ENCODE peak calls at places on chromosomes 11 and 22, in nine cellular contexts. One of them, this sample, is unnamed.

GRCh38 chr11:43518407-43519165 is 159.9 kb downstream of the TTC17 start:
- DNase-seq in GM10248: no peak
- DNase-seq in nucleus accumbens: peak; percentile 6
- DNase-seq in epithelial cell of prostate: no peak
- DNase-seq in ascending aorta: no peak
- DNase-seq in globus pallidus: no peak
- DNase-seq in neuronal stem cell: no peak
- DNase-seq in GM04504: no peak
- DNase-seq in GM06990: no peak
- DNase-seq in this sample: no peak

GRCh38 chr22:44181033-44181911 is 547 bp downstream of the PARVG start:
- DNase-seq in epithelial cell of prostate: no peak
- DNase-seq in globus pallidus: no peak
- DNase-seq in GM04504: no peak
- DNase-seq in nucleus accumbens: peak; percentile 2
- DNase-seq in ascending aorta: no peak
- DNase-seq in neuronal stem cell: no peak
- DNase-seq in GM06990: peak; percentile 67
- DNase-seq in GM10248: peak; percentile 62
- DNase-seq in this sample: no peak

GRCh38 chr22:19772422-19772672 is 11.8 kb downstream of the TBX1 start:
- DNase-seq in ascending aorta: no peak
- DNase-seq in globus pallidus: no peak
- DNase-seq in GM04504: no peak
- DNase-seq in nucleus accumbens: no peak
- DNase-seq in GM10248: no peak
- DNase-seq in epithelial cell of prostate: no peak
- DNase-seq in neuronal stem cell: no peak
- DNase-seq in GM06990: no peak
- DNase-seq in this sample: no peak

GRCh38 chr22:25131198-25131887 is 68.3 kb upstream of the CRYBB3 start:
- DNase-seq in epithelial cell of prostate: no peak
- DNase-seq in GM10248: no peak
- DNase-seq in globus pallidus: no peak
- DNase-seq in GM04504: no peak
- DNase-seq in ascending aorta: no peak
- DNase-seq in neuronal stem cell: no peak
- DNase-seq in nucleus accumbens: no peak
- DNase-seq in GM06990: no peak
- DNase-seq in this sample: no peak

GRCh38 chr11:45031912-45032519 is 81.3 kb upstream of the TP53I11 start:
- DNase-seq in neuronal stem cell: no peak
- DNase-seq in GM10248: peak; percentile 63
- DNase-seq in ascending aorta: peak; percentile 43
- DNase-seq in nucleus accumbens: no peak
- DNase-seq in GM06990: peak; percentile 40
- DNase-seq in epithelial cell of prostate: no peak
- DNase-seq in globus pallidus: no peak
- DNase-seq in GM04504: no peak
- DNase-seq in this sample: no peak

GRCh38 chr11:134228625-134229024 is 4.2 kb downstream of the VPS26B start:
- DNase-seq in GM06990: peak; percentile 41
- DNase-seq in GM04504: peak; percentile 75
- DNase-seq in epithelial cell of prostate: no peak
- DNase-seq in neuronal stem cell: no peak
- DNase-seq in globus pallidus: no peak
- DNase-seq in GM10248: peak; percentile 71
- DNase-seq in ascending aorta: no peak
- DNase-seq in nucleus accumbens: no peak
- DNase-seq in this sample: no peak

GRCh38 chr11:25351091-25351803 is 854.4 kb downstream of the LUZP2 start:
- DNase-seq in ascending aorta: no peak
- DNase-seq in globus pallidus: no peak
- DNase-seq in nucleus accumbens: no peak
- DNase-seq in GM04504: no peak
- DNase-seq in neuronal stem cell: no peak
- DNase-seq in epithelial cell of prostate: no peak
- DNase-seq in GM10248: no peak
- DNase-seq in GM06990: no peak
- DNase-seq in this sample: no peak

GRCh38 chr22:36356708-36357694 is 30.8 kb downstream of the MYH9 start:
- DNase-seq in nucleus accumbens: no peak
- DNase-seq in GM10248: no peak
- DNase-seq in ascending aorta: no peak
- DNase-seq in GM06990: no peak
- DNase-seq in globus pallidus: no peak
- DNase-seq in epithelial cell of prostate: no peak
- DNase-seq in GM04504: no peak
- DNase-seq in neuronal stem cell: no peak
- DNase-seq in this sample: no peak

GRCh38 chr11:1005913-1006312 is 30.6 kb downstream of the MUC6 start:
- DNase-seq in ascending aorta: no peak
- DNase-seq in GM06990: no peak
- DNase-seq in nucleus accumbens: no peak
- DNase-seq in neuronal stem cell: no peak
- DNase-seq in epithelial cell of prostate: no peak
- DNase-seq in GM04504: no peak
- DNase-seq in globus pallidus: no peak
- DNase-seq in GM10248: no peak
- DNase-seq in this sample: peak; percentile 37

GRCh38 chr22:36775589-36775965 is 342 bp downstream of the IFT27 start:
- DNase-seq in epithelial cell of prostate: no peak
- DNase-seq in ascending aorta: peak; percentile 69
- DNase-seq in GM06990: no peak
- DNase-seq in nucleus accumbens: peak; percentile 58
- DNase-seq in globus pallidus: peak; percentile 24
- DNase-seq in neuronal stem cell: peak; percentile 20
- DNase-seq in GM04504: no peak
- DNase-seq in GM10248: peak; percentile 37
- DNase-seq in this sample: no peak

GRCh38 chr11:58640386-58641023 is 18.0 kb downstream of the CNTF start:
- DNase-seq in GM06990: no peak
- DNase-seq in epithelial cell of prostate: no peak
- DNase-seq in neuronal stem cell: no peak
- DNase-seq in ascending aorta: no peak
- DNase-seq in nucleus accumbens: no peak
- DNase-seq in GM10248: no peak
- DNase-seq in GM04504: no peak
- DNase-seq in globus pallidus: no peak
- DNase-seq in this sample: no peak

This sample was measured in gastrocnemius medialis.